ENCODE peak calls at places on chromosomes 11 and 22, in four cellular contexts. X is brain microvascular endothelial cell; Q is CD4-positive, alpha-beta T cell; E is left ventricle myocardium inferior. U is an unnamed sample.

GRCh38 chr11:121953122-121953521 is 162.9 kb downstream of the BLID start:
- DNase-seq in X (no peak), Q (no peak), E (no peak), U (no peak)

GRCh38 chr11:61116426-61117214 is 14.3 kb downstream of the CD5 start:
- DNase-seq in X (no peak), Q (no peak), E (no peak), U (peak)

GRCh38 chr11:120316880-120317688 is 8.0 kb upstream of the TLCD5 start:
- DNase-seq in X (no peak), Q (no peak), E (peak), U (peak)

GRCh38 chr11:87431386-87431785 is 393.7 kb downstream of the TMEM135 start:
- DNase-seq in X (no peak), Q (no peak), E (no peak), U (no peak)

GRCh38 chr11:59267738-59268475 is 55.2 kb upstream of the MPEG1 start:
- DNase-seq in X (no peak), Q (no peak), E (no peak), U (no peak)

GRCh38 chr22:28029201-28029948 is 110.3 kb upstream of the PITPNB start:
- DNase-seq in X (peak), Q (no peak), E (peak), U (no peak)

GRCh38 chr11:3905080-3905953 is 49.9 kb downstream of the STIM1 start:
- DNase-seq in X (peak), Q (peak), E (no peak), U (peak)

GRCh38 chr11:67996622-67997459 is 7.1 kb downstream of the UNC93B1 start:
- DNase-seq in X (peak), Q (no peak), E (peak), U (peak)

GRCh38 chr11:70314730-70315129 is 44.2 kb downstream of the PPFIA1 start:
- DNase-seq in X (no peak), Q (no peak), E (no peak), U (no peak)

GRCh38 chr22:46376908-46377565 is 41.5 kb downstream of the TRMU start:
- DNase-seq in X (no peak), Q (no peak), E (no peak), U (no peak)

GRCh38 chr22:22894740-22895731 is 7.4 kb downstream of the IGLL5 start:
- DNase-seq in X (no peak), Q (no peak), E (no peak), U (no peak)
- H3K27ac ChIP-seq in X (no peak), Q (no peak), E (no peak), U (no peak)

GRCh38 chr11:75563978-75564552 is 2.0 kb downstream of the SERPINH1 start:
- DNase-seq in X (peak), Q (no peak), E (peak), U (no peak)
- TF ChIP-seq CTCF in X (peak), Q (no peak), E (peak), U (peak)

DNA sequence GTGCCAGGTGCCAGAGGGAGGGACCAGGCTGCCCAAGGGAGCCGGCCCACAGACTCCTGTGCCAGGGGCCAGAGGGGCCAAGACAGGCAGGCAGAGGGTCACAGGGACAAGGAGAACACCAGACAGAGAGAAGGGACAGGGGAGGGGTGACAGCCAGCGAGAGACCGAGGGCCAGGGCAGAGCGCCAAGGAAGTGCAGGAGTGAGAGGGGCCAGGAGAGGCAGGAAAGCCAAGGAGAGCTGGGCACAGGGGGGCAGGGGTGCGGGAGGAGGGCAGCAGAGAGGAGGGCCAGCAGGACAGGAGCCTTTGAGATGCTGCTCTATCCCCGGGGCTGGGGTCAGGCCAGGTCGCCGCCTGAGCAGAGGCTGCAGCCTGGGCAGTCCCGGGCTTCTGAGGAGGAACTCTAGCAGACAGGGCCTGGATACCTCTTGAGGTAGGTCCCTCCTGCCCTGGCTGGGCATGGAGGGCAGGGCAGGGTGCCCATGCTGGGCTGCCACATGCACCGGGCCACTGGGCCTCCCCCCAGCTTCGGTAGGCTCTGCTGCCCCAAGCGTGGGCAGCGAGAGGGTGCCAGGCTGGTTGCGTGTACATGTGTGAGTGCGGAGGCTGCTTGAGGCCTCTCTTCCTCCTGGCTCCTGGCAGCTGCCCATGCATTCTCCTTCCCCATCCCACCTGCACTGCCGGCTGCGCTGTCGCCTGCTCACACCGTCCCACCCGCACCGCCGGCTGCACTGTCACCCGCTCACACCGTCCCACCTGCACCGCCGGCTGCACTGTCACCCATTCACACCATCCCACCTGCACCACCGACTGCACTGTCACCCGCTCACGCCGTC is 12.2 kb downstream of the LSP1 start:
- DNase-seq in X (no peak), Q (no peak), E (peak), U (no peak)
- H3K27ac ChIP-seq in X (no peak), Q (no peak), E (peak), U (no peak)

GRCh38 chr11:40425168-40425567 is 1034.3 kb downstream of the LRRC4C start:
- DNase-seq in X (no peak), Q (no peak), E (no peak), U (no peak)
- TF ChIP-seq CTCF in X (peak), Q (no peak), E (no peak), U (no peak)

DNA sequence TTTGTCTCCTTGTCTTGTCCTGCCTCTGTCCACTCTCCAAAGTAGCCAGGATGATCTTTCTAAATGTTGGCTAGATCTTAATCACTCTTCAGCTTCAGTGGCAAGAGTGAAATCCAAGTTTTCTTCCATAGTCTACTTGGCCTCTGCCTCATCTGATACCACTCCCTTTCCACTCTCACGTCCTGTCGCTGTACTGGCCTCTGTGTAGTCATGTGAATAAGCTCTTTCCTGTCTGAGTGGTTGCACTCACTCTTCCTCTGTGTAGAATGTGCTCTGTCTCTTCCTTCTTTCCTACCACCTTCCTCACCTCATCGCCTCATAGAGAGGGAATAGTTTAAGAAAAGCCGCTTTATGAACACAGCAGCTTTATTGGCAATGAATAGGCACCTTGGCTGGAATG is 86.5 kb downstream of the WNT11 start:
- DNase-seq in X (no peak), Q (no peak), E (no peak), U (no peak)
- H3K27ac ChIP-seq in X (no peak), Q (no peak), E (peak), U (no peak)

GRCh38 chr22:23862103-23862502 is 4.4 kb downstream of the SLC2A11 start:
- DNase-seq in X (peak), Q (no peak), E (no peak), U (no peak)

GRCh38 chr22:23856721-23857605 is 712 bp upstream of the SLC2A11 start:
- DNase-seq in X (no peak), Q (no peak), E (no peak), U (no peak)

GRCh38 chr22:23858484-23858815 is 775 bp downstream of the SLC2A11 start:
- DNase-seq in X (no peak), Q (no peak), E (no peak), U (no peak)

GRCh38 chr22:23859201-23859600 is 1.5 kb downstream of the SLC2A11 start:
- DNase-seq in X (no peak), Q (no peak), E (no peak), U (no peak)

GRCh38 chr22:23857606-23858483 is at the start of gene SLC2A11:
- DNase-seq in X (peak), Q (peak), E (peak), U (peak)
- TF ChIP-seq CTCF in X (peak), Q (no peak), E (peak), U (no peak)

GRCh38 chr11:76566811-76567210 is 103.7 kb downstream of the LRRC32 start:
- DNase-seq in X (no peak), Q (no peak), E (no peak), U (no peak)

GRCh38 chr11:76561245-76561644 is 109.3 kb downstream of the LRRC32 start:
- DNase-seq in X (no peak), Q (no peak), E (no peak), U (no peak)

GRCh38 chr11:76567261-76567660 is 103.3 kb downstream of the LRRC32 start:
- DNase-seq in X (no peak), Q (no peak), E (no peak), U (no peak)

GRCh38 chr11:76562541-76562940 is 108.0 kb downstream of the LRRC32 start:
- DNase-seq in X (no peak), Q (no peak), E (no peak), U (no peak)

DNA sequence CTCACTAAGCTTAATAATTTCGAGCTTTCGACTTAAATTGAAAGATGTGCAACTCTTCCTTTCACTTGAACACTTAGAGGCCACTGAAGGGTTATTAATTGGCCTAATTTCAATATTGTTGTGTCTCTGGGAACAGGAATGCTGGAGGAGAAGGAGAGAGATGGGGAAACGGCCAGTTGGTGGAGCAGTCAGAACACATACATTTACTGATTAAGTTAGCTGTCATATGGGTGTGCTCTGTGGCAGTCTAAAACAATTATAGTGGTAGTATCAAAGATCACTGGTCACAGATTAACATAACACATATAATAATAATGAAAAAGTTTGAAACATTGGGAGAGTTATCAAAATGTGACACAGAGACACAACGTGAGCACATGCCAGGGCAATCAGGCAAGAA is 106.1 kb downstream of the LRRC32 start:
- DNase-seq in X (no peak), Q (no peak), E (no peak), U (no peak)
- H3K27ac ChIP-seq in X (no peak), Q (no peak), E (no peak), U (no peak)

GRCh38 chr11:113603277-113604059 is 102.6 kb downstream of the TMPRSS5 start:
- DNase-seq in X (no peak), Q (no peak), E (peak), U (no peak)
- TF ChIP-seq CTCF in X (no peak), Q (no peak), E (no peak), U (no peak)

GRCh38 chr11:15266999-15267398 is 152.3 kb downstream of the INSC start:
- DNase-seq in X (no peak), Q (no peak), E (no peak), U (no peak)
- H3K27ac ChIP-seq in X (no peak), Q (no peak), E (no peak), U (no peak)